ENCODE peak calls at places on chromosomes 12 and 14, in nine cellular contexts. Z is foreskin keratinocyte, T is upper lobe of left lung, Q is ovary, O is PC-3, N is heart left ventricle, L is body of pancreas, B is pancreas, J is tibial nerve. X is an unnamed sample.

GRCh38 chr12:95325501-95325900 is 107.9 kb downstream of the VEZT start:
- DNase-seq in Z (no peak), L (no peak), Q (no peak), B (no peak), O (no peak), J (no peak), N (no peak), T (no peak), X (no peak)

GRCh38 chr14:75619598-75619997 is 41.1 kb downstream of the ERG28 start:
- DNase-seq in Z (no peak), B (no peak), O (no peak), L (no peak), J (no peak), N (no peak), Q (no peak), T (no peak), X (no peak)

GRCh38 chr12:12185424-12185823 is 81.4 kb downstream of the LRP6 start:
- DNase-seq in T (no peak), Z (no peak), J (no peak), N (no peak), B (no peak), L (no peak), O (no peak), Q (no peak), X (no peak)

GRCh38 chr12:42981379-42981778 is 391.8 kb upstream of the PRICKLE1 start:
- DNase-seq in O (peak; percentile 80), N (no peak), B (no peak), L (no peak), Q (no peak), T (no peak), Z (no peak), J (no peak), X (no peak)

GRCh38 chr12:125140918-125141573 is 75.8 kb downstream of the AACS start:
- DNase-seq in Z (peak; percentile 84), Q (no peak), L (no peak), O (peak; percentile 90), T (no peak), B (no peak), N (no peak), J (no peak), X (no peak)

GRCh38 chr12:56683-57346 is 9.8 kb upstream of the IQSEC3 start:
- DNase-seq in J (no peak), B (no peak), Q (no peak), L (no peak), T (no peak), Z (peak; percentile 24), N (no peak), O (no peak), X (no peak)

GRCh38 chr12:44053550-44054243 is 217.8 kb downstream of the TMEM117 start:
- DNase-seq in N (peak; percentile 17), O (peak; percentile 63), T (no peak), J (no peak), Z (no peak), B (no peak), L (no peak), Q (no peak), X (no peak)

GRCh38 chr12:99154983-99155336 is 492.6 kb upstream of the GARIN6 start:
- DNase-seq in T (no peak), Z (no peak), O (no peak), N (no peak), J (no peak), B (no peak), Q (no peak), L (no peak), X (no peak)

GRCh38 chr12:112584266-112584722 is 165.5 kb downstream of the PTPN11 start:
- DNase-seq in L (no peak), O (peak; percentile 35), Q (no peak), N (no peak), J (no peak), Z (no peak), T (no peak), B (no peak), X (no peak)

GRCh38 chr14:57245941-57246340 is 22.8 kb downstream of the EXOC5 start:
- DNase-seq in Q (no peak), B (no peak), O (no peak), L (no peak), Z (no peak), J (no peak), T (no peak), N (no peak), X (no peak)

DNA sequence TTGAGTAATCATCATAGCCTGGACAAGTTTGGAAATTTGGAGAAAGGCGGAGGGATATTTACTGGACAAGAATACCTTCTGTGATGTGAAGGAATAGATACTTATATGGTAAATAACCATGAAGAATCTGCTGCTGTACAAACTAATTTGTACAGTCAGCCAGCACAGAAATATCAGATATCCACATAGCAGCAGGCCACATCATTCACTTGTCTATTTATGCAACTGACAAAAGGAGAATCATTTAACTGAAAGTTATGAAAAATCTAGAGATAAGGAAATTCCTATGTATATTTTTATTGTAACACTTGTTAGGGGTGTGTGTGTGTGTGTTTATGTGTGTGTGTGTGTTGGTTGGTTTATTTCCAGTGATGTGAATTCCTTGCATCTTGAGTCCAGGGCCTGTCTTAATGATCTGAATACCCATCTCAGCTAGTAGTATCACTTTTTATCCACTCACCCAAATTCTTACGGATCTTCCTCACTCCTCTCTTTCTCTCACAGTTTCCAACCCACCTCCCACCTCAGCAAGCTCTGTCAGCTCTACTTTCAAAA is 10.5 kb upstream of the LRIG3 start:
- DNase-seq in J (no peak), O (no peak), L (no peak), T (no peak), Q (no peak), N (no peak), B (no peak), Z (no peak), X (no peak)
- H3K4me1 ChIP-seq in J (no peaks in the 10 kb centered on the region), O (no peaks in the 10 kb centered on the region), L (peaks cover 13% of the 10 kb centered on the region), T (no peaks in the 10 kb centered on the region), Q (no peaks in the 10 kb centered on the region), N (no peaks in the 10 kb centered on the region), B (peaks cover 8% of the 10 kb centered on the region), Z (no peaks in the 10 kb centered on the region), X (no peaks in the 10 kb centered on the region)

DNA sequence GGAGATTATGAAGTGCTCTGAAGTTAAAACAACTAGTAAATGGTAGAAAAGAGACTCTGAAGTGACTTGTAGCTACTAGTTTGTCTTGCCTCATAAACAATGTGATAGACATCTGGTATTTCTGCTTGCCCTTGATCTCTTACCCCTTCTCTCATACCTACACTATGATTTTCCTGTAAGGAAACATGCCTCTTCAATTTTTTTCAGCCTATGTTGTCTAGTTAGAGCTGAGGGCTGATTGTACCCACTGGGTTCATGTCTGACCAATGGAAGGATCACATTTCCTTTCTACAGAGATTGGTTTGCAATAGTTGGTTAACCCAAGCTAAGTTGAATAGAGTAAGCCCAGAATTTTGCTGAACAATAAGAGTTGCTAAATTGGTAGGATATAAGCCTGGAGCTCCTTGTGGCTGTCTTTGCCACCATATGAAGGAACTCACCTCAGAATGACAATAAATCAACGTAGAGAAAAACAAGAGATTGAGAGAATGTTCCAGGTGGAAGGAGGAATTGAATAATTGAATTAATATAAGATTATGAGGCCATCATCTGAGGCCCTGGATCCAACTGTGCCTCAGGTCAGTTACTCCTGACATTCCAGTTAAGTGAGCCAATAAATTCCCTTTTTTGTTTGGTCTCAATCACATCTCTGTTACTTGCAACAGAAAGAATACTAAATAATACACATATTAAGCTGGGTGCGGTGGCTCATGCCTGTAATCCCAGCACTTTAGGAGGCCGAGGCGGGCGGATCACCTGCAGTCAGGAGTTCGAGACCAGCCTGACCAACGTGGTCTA is 346.4 kb downstream of the ZFP36L1 start:
- DNase-seq in Z (no peak), B (no peak), T (peak; percentile 12), L (no peak), J (no peak), N (no peak), Q (no peak), O (peak; percentile 22), X (no peak)
- H3K27ac ChIP-seq in Z (no peak overlapping the region), B (no peak overlapping the region), T (no peak overlapping the region), L (no peak overlapping the region), J (no peak overlapping the region), N (no peak overlapping the region), Q (no peak overlapping the region), O (no peak overlapping the region), X (peak overlapping the region; percentile 52)

GRCh38 chr12:7091660-7092228 is 501 bp downstream of the C1R start:
- DNase-seq in T (no peak), B (no peak), O (no peak), Q (peak; percentile 76), L (no peak), J (no peak), N (peak; percentile 42), Z (no peak), X (peak; percentile 65)
- TF ChIP-seq CTCF in T (no peak), B (no peak), O (no peak), Q (no peak), L (no peak), J (no peak), N (no peak), Z (no peak), X (no peak)

GRCh38 chr14:106509176-106509575 is 982.8 kb downstream of the TMEM121 start:
- DNase-seq in Z (no peak), J (no peak), T (no peak), O (no peak), Q (no peak), L (no peak), N (no peak), B (no peak), X (no peak)
- H3K4me1 ChIP-seq in Z (no peaks in the 10 kb centered on the region), J (no peaks in the 10 kb centered on the region), T (no peaks in the 10 kb centered on the region), O (no peaks in the 10 kb centered on the region), Q (no peaks in the 10 kb centered on the region), L (no peaks in the 10 kb centered on the region), N (no peaks in the 10 kb centered on the region), B (no peaks in the 10 kb centered on the region), X (no peaks in the 10 kb centered on the region)

GRCh38 chr12:118063567-118064391 is 2.8 kb upstream of the WSB2 start:
- DNase-seq in Z (no peak), L (no peak), J (no peak), T (no peak), Q (no peak), O (no peak), N (no peak), B (no peak), X (no peak)
- H3K27ac ChIP-seq in Z (no peak overlapping the region), L (no peak overlapping the region), J (no peak overlapping the region), T (peak overlapping the region; percentile 14), Q (no peak overlapping the region), O (no peak overlapping the region), N (no peak overlapping the region), B (no peak overlapping the region), X (peak overlapping the region; percentile 99)

DNA sequence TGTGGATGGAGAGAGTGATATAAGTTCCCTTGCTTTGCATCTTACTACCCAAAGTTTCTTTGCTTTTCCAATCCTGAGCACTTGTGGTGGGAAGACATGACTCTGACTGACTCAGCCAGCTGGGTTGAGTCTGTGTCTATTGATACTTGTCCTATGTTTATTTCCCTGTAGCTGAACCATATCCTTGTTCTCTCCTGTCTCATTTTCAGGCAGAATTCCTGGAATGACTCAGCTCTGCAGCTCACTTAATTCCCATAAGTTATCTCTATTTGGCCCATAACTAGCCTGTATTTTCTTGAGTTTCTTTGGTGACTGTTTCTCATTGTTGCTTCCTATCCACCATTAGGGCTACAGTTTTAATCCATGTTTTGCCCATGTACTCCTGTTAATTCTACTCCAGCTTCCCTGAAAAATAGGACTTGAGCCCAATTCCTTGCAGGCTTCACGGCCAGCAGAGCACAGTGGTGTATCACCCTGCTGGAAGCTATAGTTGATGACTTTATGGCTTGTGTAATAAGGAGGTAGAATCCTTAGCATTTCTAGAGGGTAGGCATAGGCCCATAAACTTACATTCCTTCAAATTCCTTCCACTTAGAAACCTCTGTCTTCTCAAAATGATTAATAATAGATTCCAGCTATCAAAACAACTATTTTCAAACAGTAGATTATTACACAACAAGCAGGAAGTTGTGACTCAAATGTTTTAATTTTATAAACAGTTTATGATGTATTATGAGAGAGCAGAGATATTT is 183.1 kb downstream of the TMTC3 start:
- DNase-seq in Z (peak; percentile 90), O (peak; percentile 92), Q (peak; percentile 12), J (no peak), T (no peak), B (no peak), N (no peak), L (no peak), X (no peak)
- TF ChIP-seq CTCF in Z (peak; percentile 40), O (no peak), Q (no peak), J (no peak), T (no peak), B (no peak), N (no peak), L (no peak), X (no peak)